ENCODE peak calls at places on chromosome 19, in ten cellular contexts. M, R, L, B, G, A, I, C, Q and W are unnamed samples.

GRCh38 chr19:35090160-35090794 is 25.3 kb upstream of the FXYD3 start:
- DNase-seq in R (peak), G (no peak), L (peak), A (no peak), Q (peak), C (peak), M (peak), B (no peak), I (peak), W (no peak)

GRCh38 chr19:17692566-17692965 is 4.4 kb upstream of the UNC13A start:
- DNase-seq in G (no peak), M (no peak), L (no peak), A (no peak), I (no peak), R (no peak), B (no peak), C (no peak), Q (no peak), W (no peak)

GRCh38 chr19:52028027-52028779 is at the start of gene ZNF614:
- DNase-seq in Q (peak), M (peak), R (peak), B (peak), L (peak), C (peak), G (peak), A (peak), I (peak), W (peak)

GRCh38 chr19:40523322-40524047 is 53.2 kb upstream of the SHKBP1 start:
- DNase-seq in A (no peak), L (peak), I (peak), Q (peak), G (peak), C (peak), B (no peak), R (no peak), M (no peak), W (no peak)

GRCh38 chr19:51142119-51142518 is at the start of gene SIGLEC7:
- DNase-seq in Q (no peak), B (no peak), A (no peak), I (no peak), L (no peak), G (peak), C (no peak), M (no peak), R (no peak), W (no peak)

GRCh38 chr19:55418185-55418584 is 10.6 kb upstream of the UBE2S start:
- DNase-seq in Q (peak), A (peak), B (peak), C (peak), L (peak), M (peak), G (no peak), R (no peak), I (peak), W (peak)

GRCh38 chr19:17829855-17830566 is 8.7 kb upstream of the INSL3 start:
- DNase-seq in I (no peak), L (no peak), G (no peak), A (no peak), B (no peak), C (peak), M (peak), Q (peak), R (peak), W (no peak)

GRCh38 chr19:33603377-33603776 is 18.4 kb upstream of the CHST8 start:
- DNase-seq in Q (no peak), B (no peak), R (no peak), A (no peak), I (no peak), L (no peak), G (no peak), M (no peak), C (no peak), W (no peak)

GRCh38 chr19:14363203-14364097 is 17.8 kb upstream of the ADGRE5 start:
- DNase-seq in A (peak), C (peak), G (peak), B (no peak), I (peak), L (no peak), Q (peak), R (peak), M (no peak), W (no peak)

GRCh38 chr19:10237702-10238101 is 6.6 kb upstream of the S1PR2 start:
- DNase-seq in Q (no peak), M (no peak), R (no peak), C (no peak), I (no peak), A (no peak), B (no peak), G (no peak), L (no peak), W (no peak)

GRCh38 chr19:47176627-47177090 is 46.0 kb downstream of the SAE1 start:
- DNase-seq in R (no peak), A (peak), G (no peak), C (no peak), Q (peak), L (peak), B (peak), M (no peak), I (no peak), W (peak)

GRCh38 chr19:17337675-17338439 is 504 bp downstream of the GTPBP3 start:
- DNase-seq in Q (no peak), G (peak), L (peak), B (no peak), I (no peak), C (peak), R (peak), M (no peak), A (no peak), W (no peak)

GRCh38 chr19:9847087-9847671 is 12.1 kb downstream of the PIN1 start:
- DNase-seq in I (peak), R (peak), G (peak), M (peak), L (peak), C (peak), B (peak), Q (peak), A (peak), W (peak)

DNA sequence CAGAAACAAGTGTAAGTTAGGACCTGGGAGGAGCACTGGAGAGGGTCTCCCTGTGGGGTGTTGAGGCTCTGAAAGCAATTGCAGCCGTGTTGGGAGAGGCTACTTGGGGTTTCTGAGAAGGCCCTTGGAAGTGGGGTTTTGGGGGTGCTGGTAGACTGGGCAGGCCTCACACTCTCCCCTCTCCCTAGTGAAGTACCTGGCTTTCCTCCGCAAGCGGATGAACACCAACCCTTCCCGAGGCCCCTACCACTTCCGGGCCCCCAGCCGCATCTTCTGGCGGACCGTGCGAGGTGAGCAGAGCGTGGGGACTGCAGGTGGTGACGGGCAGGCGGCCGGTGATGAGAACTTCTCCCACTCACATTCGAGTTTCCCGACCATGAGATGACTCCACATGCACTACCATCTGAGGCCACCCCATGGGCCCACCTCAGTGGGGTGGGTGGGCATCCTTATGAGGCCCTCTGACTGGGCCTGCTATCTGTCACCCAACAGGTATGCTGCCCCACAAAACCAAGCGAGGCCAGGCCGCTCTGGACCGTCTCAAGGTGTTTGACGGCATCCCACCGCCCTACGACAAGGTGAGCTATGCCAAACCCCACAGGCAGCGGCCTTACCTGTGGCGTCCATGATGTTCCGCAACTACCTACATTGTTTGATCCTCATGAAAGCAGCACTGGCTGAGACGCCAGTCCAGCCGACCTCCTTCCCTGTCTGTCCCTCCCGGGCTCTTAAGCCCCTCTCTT is 3.0 kb downstream of the RPL13A start:
- DNase-seq in A (no peak), R (no peak), M (no peak), C (no peak), B (no peak), L (no peak), G (no peak), I (no peak), Q (no peak), W (no peak)
- H3K4me3 ChIP-seq in A (peak), R (peak), M (peak), C (peak), B (peak), L (peak), G (peak), I (no peak), Q (peak), W (no peak)

GRCh38 chr19:42286349-42287016 is 15.4 kb upstream of the PRR19 start:
- DNase-seq in I (no peak), G (no peak), R (peak), Q (peak), L (no peak), A (no peak), B (no peak), M (no peak), C (peak), W (no peak)
- H3K4me3 ChIP-seq in I (no peak), G (no peak), R (peak), Q (no peak), L (no peak), A (peak), B (no peak), M (no peak), C (peak), W (peak)

GRCh38 chr19:7600721-7601120 is 5.1 kb downstream of the CAMSAP3 start:
- DNase-seq in M (no peak), I (no peak), B (no peak), C (no peak), G (no peak), L (no peak), Q (no peak), A (no peak), R (no peak), W (no peak)

GRCh38 chr19:7597689-7598088 is 2.0 kb downstream of the CAMSAP3 start:
- DNase-seq in M (no peak), L (no peak), I (no peak), B (no peak), Q (peak), C (no peak), R (no peak), A (no peak), G (no peak), W (no peak)

GRCh38 chr19:7598180-7598579 is 2.5 kb downstream of the CAMSAP3 start:
- DNase-seq in I (no peak), A (no peak), L (no peak), C (no peak), Q (no peak), R (no peak), G (no peak), M (no peak), B (no peak), W (no peak)

GRCh38 chr19:7595466-7596133 is at the start of gene CAMSAP3:
- DNase-seq in G (peak), I (peak), A (no peak), Q (peak), R (no peak), M (no peak), B (peak), C (peak), L (peak), W (no peak)

GRCh38 chr19:7596191-7596937 is 701 bp downstream of the CAMSAP3 start:
- DNase-seq in I (no peak), C (no peak), B (no peak), Q (no peak), A (no peak), M (no peak), L (no peak), R (no peak), G (no peak), W (no peak)
- H3K4me3 ChIP-seq in I (peak), C (peak), B (no peak), Q (no peak), A (no peak), M (peak), L (no peak), R (peak), G (peak), W (no peak)

DNA sequence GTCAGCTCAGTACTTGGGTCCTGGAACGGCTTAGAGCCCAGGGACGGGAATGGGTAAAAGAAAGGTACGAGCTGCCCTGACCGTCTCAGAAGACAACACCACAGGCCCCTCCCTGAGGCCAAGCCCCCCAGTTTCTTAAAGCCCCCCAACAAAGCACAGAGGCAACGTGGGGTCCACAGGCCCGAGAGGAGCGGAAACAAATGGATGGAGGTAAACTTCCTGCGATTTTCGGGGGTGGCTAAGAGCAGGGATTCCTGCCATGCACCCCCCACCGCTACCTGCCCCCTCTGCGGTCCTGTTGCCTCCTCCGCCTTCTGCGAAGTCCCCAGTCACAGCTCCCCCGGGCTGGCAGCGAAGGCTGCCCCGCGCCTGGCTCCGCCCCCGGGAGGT is 48.2 kb downstream of the PTPRS start:
- DNase-seq in C (no peak), B (no peak), R (no peak), Q (no peak), M (no peak), A (no peak), L (no peak), I (no peak), G (no peak), W (no peak)
- H3K4me3 ChIP-seq in C (peak), B (peak), R (peak), Q (peak), M (peak), A (peak), L (no peak), I (peak), G (no peak), W (peak)